ENCODE peak calls at places on chromosome 21, in nine cellular contexts. F is body of pancreas, O is RWPE2, T is HCT116, R is HL-60, J is lower lobe of right lung, E is fibroblast of lung, D is foreskin keratinocyte, G is right lobe of liver. U is an unnamed sample.

GRCh38 chr21:14864211-14865021 is 200.4 kb downstream of the NRIP1 start:
- DNase-seq in F (peak), O (no peak), T (no peak), R (no peak), J (peak), E (peak), D (no peak), G (peak), U (peak)

GRCh38 chr21:45536301-45537081 is 5.7 kb downstream of the SLC19A1 start:
- DNase-seq in F (peak), O (peak), T (no peak), R (no peak), J (peak), E (no peak), D (no peak), G (peak), U (peak)

GRCh38 chr21:45982758-45983731 is 1.5 kb downstream of the COL6A1 start:
- DNase-seq in F (peak), O (peak), T (no peak), R (no peak), J (peak), E (no peak), D (no peak), G (peak), U (no peak)

GRCh38 chr21:23853796-23854379 is 1753.4 kb downstream of the MRPL39 start:
- DNase-seq in F (no peak), O (no peak), T (no peak), R (no peak), J (no peak), E (peak), D (no peak), G (no peak), U (no peak)

GRCh38 chr21:42441963-42442362 is 38.3 kb downstream of the UBASH3A start:
- DNase-seq in F (no peak), O (no peak), T (no peak), R (no peak), J (no peak), E (no peak), D (no peak), G (no peak), U (no peak)

GRCh38 chr21:33640697-33641338 is 723 bp downstream of the CRYZL1 start:
- DNase-seq in F (peak), O (no peak), T (peak), R (no peak), J (no peak), E (peak), D (no peak), G (no peak), U (no peak)

GRCh38 chr21:17609681-17610080 is 3.0 kb downstream of the BTG3 start:
- DNase-seq in F (no peak), O (no peak), T (no peak), R (no peak), J (no peak), E (no peak), D (no peak), G (no peak), U (no peak)

GRCh38 chr21:40254540-40255455 is 387.6 kb downstream of the PCP4 start:
- DNase-seq in F (no peak), O (peak), T (no peak), R (no peak), J (no peak), E (peak), D (peak), G (no peak), U (peak)

GRCh38 chr21:37886726-37887309 is 29.4 kb downstream of the KCNJ6 start:
- DNase-seq in F (no peak), O (no peak), T (no peak), R (no peak), J (no peak), E (no peak), D (no peak), G (no peak), U (no peak)

GRCh38 chr21:45329261-45330074 is 41.8 kb upstream of the POFUT2 start:
- DNase-seq in F (peak), O (peak), T (no peak), R (no peak), J (peak), E (no peak), D (peak), G (no peak), U (no peak)

GRCh38 chr21:44930543-44930981 is 9.3 kb upstream of the SLX9 start:
- DNase-seq in F (no peak), O (no peak), T (no peak), R (no peak), J (peak), E (no peak), D (no peak), G (no peak), U (no peak)

GRCh38 chr21:39630191-39630591 is 17.5 kb downstream of the B3GALT5 start:
- DNase-seq in F (no peak), O (no peak), T (peak), R (no peak), J (no peak), E (peak), D (no peak), G (no peak), U (no peak)

GRCh38 chr21:44074315-44074958 is 32.8 kb upstream of the PWP2 start:
- DNase-seq in F (no peak), O (no peak), T (no peak), R (no peak), J (no peak), E (no peak), D (no peak), G (no peak), U (no peak)

GRCh38 chr21:39444406-39445145 is 1.0 kb downstream of the LCA5L start:
- DNase-seq in F (no peak), O (no peak), T (no peak), R (no peak), J (no peak), E (peak), D (no peak), G (no peak), U (no peak)

GRCh38 chr21:24112020-24112419 is 1495.3 kb downstream of the MRPL39 start:
- DNase-seq in F (no peak), O (no peak), T (no peak), R (no peak), J (no peak), E (peak), D (no peak), G (no peak), U (no peak)

GRCh38 chr21:42561742-42562141 is 48.1 kb downstream of the SLC37A1 start:
- DNase-seq in F (peak), O (no peak), T (no peak), R (no peak), J (peak), E (no peak), D (no peak), G (peak), U (peak)

GRCh38 chr21:27507695-27508094 is 540.8 kb upstream of the ADAMTS5 start:
- DNase-seq in F (no peak), O (no peak), T (no peak), R (no peak), J (no peak), E (no peak), D (no peak), G (no peak), U (no peak)

GRCh38 chr21:27502801-27503200 is 535.9 kb upstream of the ADAMTS5 start:
- DNase-seq in F (no peak), O (no peak), T (no peak), R (no peak), J (no peak), E (no peak), D (no peak), G (no peak), U (no peak)

GRCh38 chr21:27511241-27511640 is 544.4 kb upstream of the ADAMTS5 start:
- DNase-seq in F (no peak), O (no peak), T (no peak), R (no peak), J (no peak), E (no peak), D (no peak), G (no peak), U (no peak)

DNA sequence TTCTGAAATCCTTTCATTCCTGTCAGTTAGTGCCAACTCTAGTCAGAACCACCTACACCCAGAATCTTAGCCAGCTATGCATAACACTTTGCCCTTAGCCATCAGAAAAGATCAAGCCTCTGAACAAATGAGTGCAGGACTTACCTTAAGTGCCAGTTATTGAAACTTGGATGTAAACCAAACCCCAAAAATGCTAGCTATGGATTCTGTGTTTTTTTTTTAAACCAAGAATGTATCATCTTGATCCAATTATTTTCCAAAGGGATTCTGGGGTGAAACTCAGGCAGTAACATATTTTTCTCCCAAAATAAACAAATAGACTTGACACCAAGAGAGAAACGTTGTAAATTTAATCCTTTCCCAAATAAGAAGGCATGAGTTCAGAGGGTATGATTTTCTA is 538.6 kb upstream of the ADAMTS5 start:
- DNase-seq in F (no peak), O (no peak), T (no peak), R (no peak), J (no peak), E (peak), D (no peak), G (no peak), U (no peak)
- H3K27ac ChIP-seq in F (no peak), O (no peak), T (no peak), R (no peak), J (no peak), E (no peak), D (no peak), G (no peak), U (no peak)

GRCh38 chr21:29218749-29219148 is 80.0 kb upstream of the BACH1 start:
- DNase-seq in F (peak), O (no peak), T (no peak), R (no peak), J (no peak), E (no peak), D (no peak), G (no peak), U (no peak)
- H3K27ac ChIP-seq in F (peak), O (peak), T (no peak), R (no peak), J (no peak), E (no peak), D (peak), G (no peak), U (no peak)

DNA sequence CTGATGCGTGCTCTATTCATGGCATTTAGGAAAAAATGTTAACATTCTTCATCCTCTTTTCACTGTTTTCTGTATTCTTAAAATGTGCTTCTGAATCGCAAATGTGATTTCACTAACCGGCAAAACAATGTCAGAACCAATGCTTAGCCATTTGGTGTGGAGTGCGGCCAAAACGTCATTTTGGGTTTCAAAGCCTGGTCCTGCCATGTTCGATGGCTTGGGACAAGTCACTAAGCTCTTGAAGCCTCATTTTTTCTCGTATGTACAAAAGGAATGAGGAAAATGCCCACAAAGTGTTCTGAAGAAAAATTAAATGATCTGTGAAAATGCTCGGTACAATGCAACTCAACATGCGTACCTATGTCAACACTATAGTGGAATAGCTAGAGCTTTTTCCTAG is 175.3 kb downstream of the APP start:
- DNase-seq in F (no peak), O (no peak), T (no peak), R (no peak), J (no peak), E (no peak), D (no peak), G (no peak), U (no peak)
- H3K27ac ChIP-seq in F (no peak), O (no peak), T (no peak), R (no peak), J (no peak), E (no peak), D (no peak), G (no peak), U (peak)

GRCh38 chr21:36792505-36792967 is 93.6 kb downstream of the SIM2 start:
- DNase-seq in F (no peak), O (no peak), T (no peak), R (no peak), J (no peak), E (no peak), D (peak), G (no peak), U (no peak)

GRCh38 chr21:36788116-36788515 is 89.2 kb downstream of the SIM2 start:
- DNase-seq in F (no peak), O (no peak), T (peak), R (peak), J (peak), E (no peak), D (no peak), G (no peak), U (no peak)

GRCh38 chr21:36791150-36791549 is 92.2 kb downstream of the SIM2 start:
- DNase-seq in F (no peak), O (no peak), T (no peak), R (no peak), J (no peak), E (no peak), D (no peak), G (no peak), U (no peak)

GRCh38 chr21:36791695-36792451 is 93.0 kb downstream of the SIM2 start:
- DNase-seq in F (no peak), O (no peak), T (no peak), R (no peak), J (no peak), E (no peak), D (no peak), G (no peak), U (peak)

GRCh38 chr21:36790616-36791015 is 91.7 kb downstream of the SIM2 start:
- DNase-seq in F (no peak), O (no peak), T (no peak), R (no peak), J (no peak), E (no peak), D (no peak), G (no peak), U (no peak)
- H3K27ac ChIP-seq in F (no peak), O (no peak), T (no peak), R (no peak), J (no peak), E (no peak), D (no peak), G (no peak), U (no peak)

GRCh38 chr21:26070822-26071425 is 99.6 kb downstream of the APP start:
- DNase-seq in F (no peak), O (no peak), T (no peak), R (no peak), J (peak), E (peak), D (no peak), G (no peak), U (no peak)

GRCh38 chr21:26070121-26070520 is 100.4 kb downstream of the APP start:
- DNase-seq in F (no peak), O (no peak), T (no peak), R (no peak), J (no peak), E (no peak), D (no peak), G (no peak), U (no peak)

GRCh38 chr21:26077523-26077922 is 93.0 kb downstream of the APP start:
- DNase-seq in F (no peak), O (no peak), T (no peak), R (no peak), J (no peak), E (peak), D (no peak), G (no peak), U (no peak)

GRCh38 chr21:26068776-26069175 is 101.8 kb downstream of the APP start:
- DNase-seq in F (no peak), O (no peak), T (no peak), R (no peak), J (no peak), E (no peak), D (no peak), G (no peak), U (no peak)

DNA sequence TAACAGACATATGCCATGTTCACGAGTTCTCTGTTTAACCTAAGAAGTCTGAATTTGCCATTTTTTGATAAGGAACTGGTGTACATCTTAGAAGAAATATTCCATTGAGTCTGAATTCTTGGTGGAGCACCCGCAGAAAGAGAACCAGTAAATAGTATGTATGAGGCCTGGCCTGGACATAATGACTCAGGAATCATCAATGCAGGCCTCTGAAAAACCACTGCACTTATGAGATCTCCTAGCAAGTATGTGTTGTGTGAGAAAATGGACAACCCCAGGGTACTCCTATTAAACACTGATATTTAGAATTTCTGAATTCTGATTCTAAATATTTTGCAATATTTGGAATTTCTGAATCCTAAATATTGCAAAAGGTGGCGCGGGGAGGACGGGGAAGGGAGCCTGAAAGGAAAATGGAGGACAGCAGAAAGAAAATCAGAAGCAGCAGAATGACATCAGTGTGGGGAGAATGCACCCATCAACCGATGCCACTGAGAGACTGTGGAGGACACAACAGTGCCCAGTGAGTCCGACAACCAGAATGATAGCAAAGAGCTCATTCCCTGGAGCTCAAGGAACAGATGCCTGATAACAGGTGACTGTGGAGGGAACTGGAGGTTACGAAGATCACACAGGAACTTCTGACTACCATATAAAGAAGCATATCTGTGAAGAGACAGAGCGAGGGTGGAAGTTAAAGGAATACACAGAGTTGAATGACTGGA is 97.5 kb downstream of the APP start:
- DNase-seq in F (no peak), O (no peak), T (no peak), R (no peak), J (no peak), E (peak), D (no peak), G (no peak), U (no peak)
- H3K27ac ChIP-seq in F (no peak), O (no peak), T (no peak), R (no peak), J (no peak), E (no peak), D (no peak), G (no peak), U (no peak)